ENCODE peak calls at places on chromosomes 12 and 14, in six cellular contexts. Z is mesenchymal stem cell; D is effector CD4-positive, alpha-beta T cell; F is AML-193; S is activated T-cell treated with anti-CD3 and anti-CD28 coated beads, Interleukin-2, amount 50 U/mL, for 72 hours; Q is foreskin keratinocyte. I is an unnamed sample.
A peak's percentile ranks its signal among the peaks of the same experiment; 100 is the strongest.

GRCh38 chr12:47017901-47018479 is 61.4 kb upstream of the PCED1B start:
- DNase-seq in Z (no peak), D (no peak), F (no peak), S (no peak), Q (peak; percentile 96), I (peak; percentile 79)

GRCh38 chr12:131831021-131831571 is 2.9 kb downstream of the MMP17 start:
- DNase-seq in Z (peak; percentile 37), D (no peak), F (no peak), S (peak; percentile 36), Q (no peak), I (peak; percentile 21)

GRCh38 chr12:95694148-95694547 is 96.4 kb downstream of the NTN4 start:
- DNase-seq in Z (no peak), D (no peak), F (no peak), S (no peak), Q (no peak), I (no peak)

GRCh38 chr14:88559852-88560251 is 3.0 kb upstream of the ZC3H14 start:
- DNase-seq in Z (peak; percentile 80), D (no peak), F (peak; percentile 9), S (no peak), Q (no peak), I (no peak)

GRCh38 chr12:3728686-3729085 is 24.2 kb downstream of the CRACR2A start:
- DNase-seq in Z (no peak), D (no peak), F (peak; percentile 97), S (peak; percentile 51), Q (no peak), I (no peak)

GRCh38 chr12:91140660-91141045 is 29.4 kb upstream of the LUM start:
- DNase-seq in Z (no peak), D (no peak), F (no peak), S (no peak), Q (no peak), I (no peak)

GRCh38 chr14:37874429-37875109 is 279.1 kb downstream of the TTC6 start:
- DNase-seq in Z (peak; percentile 59), D (peak; percentile 72), F (peak; percentile 41), S (peak; percentile 80), Q (peak; percentile 56), I (peak; percentile 66)

GRCh38 chr14:63535918-63536317 is 7.3 kb downstream of the PPP2R5E start:
- DNase-seq in Z (no peak), D (no peak), F (no peak), S (no peak), Q (no peak), I (no peak)

GRCh38 chr12:115598827-115599226 is 678.7 kb downstream of the MED13L start:
- DNase-seq in Z (no peak), D (no peak), F (no peak), S (no peak), Q (no peak), I (no peak)

GRCh38 chr14:71733210-71733883 is 198.9 kb upstream of the RGS6 start:
- DNase-seq in Z (peak; percentile 41), D (no peak), F (no peak), S (no peak), Q (no peak), I (no peak)

GRCh38 chr12:7439579-7440505 is 4.1 kb downstream of the CD163L1 start:
- DNase-seq in Z (peak; percentile 75), D (no peak), F (no peak), S (peak; percentile 63), Q (peak; percentile 29), I (no peak)

GRCh38 chr12:126858586-126858985 is 1408.4 kb upstream of the TMEM132C start:
- DNase-seq in Z (no peak), D (no peak), F (no peak), S (no peak), Q (no peak), I (no peak)